ENCODE peak calls at places on chromosomes 5 and 9, in ten cellular contexts. One of them, this sample, is unnamed.

GRCh38 chr9:36848946-36849345 is 185.1 kb downstream of the PAX5 start:
- DNase-seq in PC-9: no peak
- DNase-seq in adrenal gland: no peak
- DNase-seq in brain microvascular endothelial cell: no peak
- DNase-seq in foreskin fibroblast: no peak
- DNase-seq in pancreas: no peak
- DNase-seq in right atrium auricular region: no peak
- DNase-seq in OCI-LY7: no peak
- DNase-seq in BJ: no peak
- DNase-seq in dorsolateral prefrontal cortex: no peak
- DNase-seq in this sample: no peak

GRCh38 chr5:151081426-151082273 is 816 bp upstream of the TNIP1 start:
- DNase-seq in PC-9: no peak
- DNase-seq in adrenal gland: no peak
- DNase-seq in brain microvascular endothelial cell: peak; percentile 50
- DNase-seq in foreskin fibroblast: no peak
- DNase-seq in pancreas: no peak
- DNase-seq in right atrium auricular region: no peak
- DNase-seq in OCI-LY7: no peak
- DNase-seq in BJ: no peak
- DNase-seq in dorsolateral prefrontal cortex: no peak
- DNase-seq in this sample: no peak

GRCh38 chr5:958701-959571 is 49.7 kb upstream of the NKD2 start:
- DNase-seq in PC-9: no peak
- DNase-seq in adrenal gland: no peak
- DNase-seq in brain microvascular endothelial cell: no peak
- DNase-seq in foreskin fibroblast: peak; percentile 30
- DNase-seq in pancreas: peak; percentile 52
- DNase-seq in right atrium auricular region: peak; percentile 38
- DNase-seq in OCI-LY7: no peak
- DNase-seq in BJ: peak; percentile 85
- DNase-seq in dorsolateral prefrontal cortex: no peak
- DNase-seq in this sample: peak; percentile 70

GRCh38 chr5:154112255-154112654 is 73.5 kb downstream of the MFAP3 start:
- DNase-seq in PC-9: no peak
- DNase-seq in adrenal gland: no peak
- DNase-seq in brain microvascular endothelial cell: no peak
- DNase-seq in foreskin fibroblast: no peak
- DNase-seq in pancreas: no peak
- DNase-seq in right atrium auricular region: no peak
- DNase-seq in OCI-LY7: no peak
- DNase-seq in BJ: no peak
- DNase-seq in dorsolateral prefrontal cortex: no peak
- DNase-seq in this sample: no peak

GRCh38 chr5:179852993-179853547 is 5.5 kb downstream of the MRNIP start:
- DNase-seq in PC-9: no peak
- DNase-seq in adrenal gland: no peak
- DNase-seq in brain microvascular endothelial cell: no peak
- DNase-seq in foreskin fibroblast: no peak
- DNase-seq in pancreas: no peak
- DNase-seq in right atrium auricular region: no peak
- DNase-seq in OCI-LY7: peak; percentile 84
- DNase-seq in BJ: no peak
- DNase-seq in dorsolateral prefrontal cortex: no peak
- DNase-seq in this sample: no peak

GRCh38 chr5:178624626-178625546 is 2.0 kb downstream of the CLK4 start:
- DNase-seq in PC-9: no peak
- DNase-seq in adrenal gland: no peak
- DNase-seq in brain microvascular endothelial cell: no peak
- DNase-seq in foreskin fibroblast: peak; percentile 26
- DNase-seq in pancreas: no peak
- DNase-seq in right atrium auricular region: no peak
- DNase-seq in OCI-LY7: no peak
- DNase-seq in BJ: no peak
- DNase-seq in dorsolateral prefrontal cortex: no peak
- DNase-seq in this sample: no peak

GRCh38 chr5:106172681-106173532 is 1497.8 kb downstream of the EFNA5 start:
- DNase-seq in PC-9: no peak
- DNase-seq in adrenal gland: no peak
- DNase-seq in brain microvascular endothelial cell: peak; percentile 75
- DNase-seq in foreskin fibroblast: no peak
- DNase-seq in pancreas: no peak
- DNase-seq in right atrium auricular region: no peak
- DNase-seq in OCI-LY7: no peak
- DNase-seq in BJ: no peak
- DNase-seq in dorsolateral prefrontal cortex: no peak
- DNase-seq in this sample: no peak

GRCh38 chr9:93662952-93663572 is 86.7 kb downstream of the PHF2 start:
- DNase-seq in PC-9: no peak
- DNase-seq in adrenal gland: no peak
- DNase-seq in brain microvascular endothelial cell: no peak
- DNase-seq in foreskin fibroblast: no peak
- DNase-seq in pancreas: no peak
- DNase-seq in right atrium auricular region: no peak
- DNase-seq in OCI-LY7: no peak
- DNase-seq in BJ: no peak
- DNase-seq in dorsolateral prefrontal cortex: no peak
- DNase-seq in this sample: no peak

GRCh38 chr5:118791986-118792734 is 196.2 kb downstream of the DTWD2 start:
- DNase-seq in PC-9: peak; percentile 12
- DNase-seq in adrenal gland: peak; percentile 45
- DNase-seq in brain microvascular endothelial cell: peak; percentile 79
- DNase-seq in foreskin fibroblast: peak; percentile 25
- DNase-seq in pancreas: peak; percentile 46
- DNase-seq in right atrium auricular region: peak; percentile 62
- DNase-seq in OCI-LY7: peak; percentile 72
- DNase-seq in BJ: peak; percentile 24
- DNase-seq in dorsolateral prefrontal cortex: no peak
- DNase-seq in this sample: no peak

DNA sequence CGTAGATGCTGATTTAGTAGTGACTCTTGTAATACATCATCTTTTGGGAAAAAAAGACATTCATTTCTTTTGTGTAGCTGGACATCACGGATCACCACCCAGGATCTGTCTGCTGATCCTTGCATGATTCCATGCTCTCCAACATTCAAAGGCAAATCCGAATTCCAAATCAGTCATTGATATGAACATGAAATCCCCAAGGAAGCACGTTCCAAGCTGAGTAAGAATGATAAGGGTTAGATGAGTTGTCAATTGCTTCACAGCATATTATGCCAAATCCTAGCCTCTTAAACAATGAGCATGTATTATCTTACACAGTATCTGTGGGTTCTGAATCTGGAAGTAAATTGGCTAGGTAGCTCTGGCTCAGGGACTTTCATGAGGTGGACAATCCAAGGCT is 37.1 kb upstream of the GRAMD2B start:
- DNase-seq in PC-9: no peak
- DNase-seq in adrenal gland: no peak
- DNase-seq in brain microvascular endothelial cell: no peak
- DNase-seq in foreskin fibroblast: no peak
- DNase-seq in pancreas: no peak
- DNase-seq in right atrium auricular region: no peak
- DNase-seq in OCI-LY7: no peak
- DNase-seq in BJ: no peak
- DNase-seq in dorsolateral prefrontal cortex: no peak
- DNase-seq in this sample: no peak
- H3K4me3 ChIP-seq in PC-9: peak overlapping the region; percentile 32
- H3K4me3 ChIP-seq in adrenal gland: no peak overlapping the region
- H3K4me3 ChIP-seq in brain microvascular endothelial cell: no peak overlapping the region
- H3K4me3 ChIP-seq in foreskin fibroblast: no peak overlapping the region
- H3K4me3 ChIP-seq in pancreas: no peak overlapping the region
- H3K4me3 ChIP-seq in right atrium auricular region: no peak overlapping the region
- H3K4me3 ChIP-seq in OCI-LY7: no peak overlapping the region
- H3K4me3 ChIP-seq in BJ: no peak overlapping the region
- H3K4me3 ChIP-seq in dorsolateral prefrontal cortex: no peak overlapping the region
- H3K4me3 ChIP-seq in this sample: no peak overlapping the region

GRCh38 chr9:124398191-124398590 is 17.1 kb downstream of the PSMB7 start:
- DNase-seq in PC-9: no peak
- DNase-seq in adrenal gland: no peak
- DNase-seq in brain microvascular endothelial cell: no peak
- DNase-seq in foreskin fibroblast: no peak
- DNase-seq in pancreas: no peak
- DNase-seq in right atrium auricular region: no peak
- DNase-seq in OCI-LY7: no peak
- DNase-seq in BJ: no peak
- DNase-seq in dorsolateral prefrontal cortex: no peak
- DNase-seq in this sample: no peak

GRCh38 chr9:124399999-124400940 is 15.0 kb downstream of the PSMB7 start:
- DNase-seq in PC-9: no peak
- DNase-seq in adrenal gland: no peak
- DNase-seq in brain microvascular endothelial cell: no peak
- DNase-seq in foreskin fibroblast: no peak
- DNase-seq in pancreas: no peak
- DNase-seq in right atrium auricular region: no peak
- DNase-seq in OCI-LY7: no peak
- DNase-seq in BJ: no peak
- DNase-seq in dorsolateral prefrontal cortex: no peak
- DNase-seq in this sample: no peak

GRCh38 chr9:124403246-124403645 is 12.0 kb downstream of the PSMB7 start:
- DNase-seq in PC-9: no peak
- DNase-seq in adrenal gland: no peak
- DNase-seq in brain microvascular endothelial cell: no peak
- DNase-seq in foreskin fibroblast: no peak
- DNase-seq in pancreas: no peak
- DNase-seq in right atrium auricular region: no peak
- DNase-seq in OCI-LY7: no peak
- DNase-seq in BJ: no peak
- DNase-seq in dorsolateral prefrontal cortex: no peak
- DNase-seq in this sample: no peak

GRCh38 chr9:124395826-124396225 is 19.4 kb downstream of the PSMB7 start:
- DNase-seq in PC-9: no peak
- DNase-seq in adrenal gland: no peak
- DNase-seq in brain microvascular endothelial cell: no peak
- DNase-seq in foreskin fibroblast: no peak
- DNase-seq in pancreas: no peak
- DNase-seq in right atrium auricular region: no peak
- DNase-seq in OCI-LY7: no peak
- DNase-seq in BJ: no peak
- DNase-seq in dorsolateral prefrontal cortex: no peak
- DNase-seq in this sample: no peak

GRCh38 chr9:124399323-124399962 is 15.8 kb downstream of the PSMB7 start:
- DNase-seq in PC-9: no peak
- DNase-seq in adrenal gland: no peak
- DNase-seq in brain microvascular endothelial cell: peak; percentile 18
- DNase-seq in foreskin fibroblast: no peak
- DNase-seq in pancreas: no peak
- DNase-seq in right atrium auricular region: no peak
- DNase-seq in OCI-LY7: no peak
- DNase-seq in BJ: peak; percentile 50
- DNase-seq in dorsolateral prefrontal cortex: no peak
- DNase-seq in this sample: peak; percentile 65
- H3K4me3 ChIP-seq in PC-9: no peak overlapping the region
- H3K4me3 ChIP-seq in adrenal gland: no peak overlapping the region
- H3K4me3 ChIP-seq in brain microvascular endothelial cell: no peak overlapping the region
- H3K4me3 ChIP-seq in foreskin fibroblast: peak overlapping the region; percentile 24
- H3K4me3 ChIP-seq in pancreas: no peak overlapping the region
- H3K4me3 ChIP-seq in right atrium auricular region: no peak overlapping the region
- H3K4me3 ChIP-seq in OCI-LY7: no peak overlapping the region
- H3K4me3 ChIP-seq in BJ: no peak overlapping the region
- H3K4me3 ChIP-seq in dorsolateral prefrontal cortex: peak overlapping the region; percentile 9
- H3K4me3 ChIP-seq in this sample: no peak overlapping the region

DNA sequence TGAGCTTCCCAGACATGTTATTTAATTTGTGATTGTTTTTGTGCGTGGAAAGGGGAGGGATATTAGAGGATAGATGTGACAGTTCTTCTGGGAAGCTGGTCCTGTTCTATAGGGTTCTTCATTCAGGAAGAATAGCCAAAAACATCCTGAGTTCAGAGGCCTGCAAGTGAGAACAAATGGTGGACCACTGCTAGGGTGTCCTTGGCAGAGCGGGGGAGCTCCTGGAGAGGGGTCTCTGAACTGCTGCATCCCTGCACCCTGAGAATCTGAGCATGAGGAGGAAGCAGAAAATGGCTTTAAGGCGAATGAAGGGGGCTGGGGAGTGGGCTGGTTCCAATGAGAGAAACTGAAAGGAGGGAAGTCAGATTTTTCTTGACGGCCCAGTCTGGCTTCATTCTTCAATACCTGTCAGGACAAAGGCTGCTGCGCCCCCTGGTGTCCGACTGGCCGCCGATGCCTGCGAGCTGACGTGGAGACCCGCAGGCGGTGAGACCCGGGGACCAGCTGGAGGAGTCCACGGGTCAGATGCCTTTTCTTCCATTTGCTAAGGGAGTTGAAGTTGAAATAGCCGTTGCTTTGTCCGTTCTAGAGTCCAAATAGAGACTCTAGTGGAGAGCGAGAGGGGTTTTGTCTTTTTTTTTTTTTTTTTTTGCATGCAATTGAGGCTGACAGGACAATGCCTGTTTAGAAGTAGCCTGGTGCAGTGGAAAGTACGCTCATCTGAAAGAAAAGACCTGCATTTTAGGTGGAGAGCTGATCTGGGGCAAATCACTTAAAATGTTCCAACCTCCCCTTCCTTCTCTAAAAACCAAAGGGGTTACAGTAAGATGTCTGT is 39.5 kb upstream of the NFIB start:
- DNase-seq in PC-9: peak; percentile 77
- DNase-seq in adrenal gland: peak; percentile 84
- DNase-seq in brain microvascular endothelial cell: peak; percentile 84
- DNase-seq in foreskin fibroblast: peak; percentile 47
- DNase-seq in pancreas: peak; percentile 93
- DNase-seq in right atrium auricular region: peak; percentile 98
- DNase-seq in OCI-LY7: peak; percentile 81
- DNase-seq in BJ: no peak
- DNase-seq in dorsolateral prefrontal cortex: peak; percentile 92
- DNase-seq in this sample: peak; percentile 95
- H3K4me3 ChIP-seq in PC-9: peak overlapping the region; percentile 29
- H3K4me3 ChIP-seq in adrenal gland: peak overlapping the region; percentile 1
- H3K4me3 ChIP-seq in brain microvascular endothelial cell: no peak overlapping the region
- H3K4me3 ChIP-seq in foreskin fibroblast: no peak overlapping the region
- H3K4me3 ChIP-seq in pancreas: no peak overlapping the region
- H3K4me3 ChIP-seq in right atrium auricular region: no peak overlapping the region
- H3K4me3 ChIP-seq in OCI-LY7: no peak overlapping the region
- H3K4me3 ChIP-seq in BJ: no peak overlapping the region
- H3K4me3 ChIP-seq in dorsolateral prefrontal cortex: peak overlapping the region; percentile 41
- H3K4me3 ChIP-seq in this sample: no peak overlapping the region

DNA sequence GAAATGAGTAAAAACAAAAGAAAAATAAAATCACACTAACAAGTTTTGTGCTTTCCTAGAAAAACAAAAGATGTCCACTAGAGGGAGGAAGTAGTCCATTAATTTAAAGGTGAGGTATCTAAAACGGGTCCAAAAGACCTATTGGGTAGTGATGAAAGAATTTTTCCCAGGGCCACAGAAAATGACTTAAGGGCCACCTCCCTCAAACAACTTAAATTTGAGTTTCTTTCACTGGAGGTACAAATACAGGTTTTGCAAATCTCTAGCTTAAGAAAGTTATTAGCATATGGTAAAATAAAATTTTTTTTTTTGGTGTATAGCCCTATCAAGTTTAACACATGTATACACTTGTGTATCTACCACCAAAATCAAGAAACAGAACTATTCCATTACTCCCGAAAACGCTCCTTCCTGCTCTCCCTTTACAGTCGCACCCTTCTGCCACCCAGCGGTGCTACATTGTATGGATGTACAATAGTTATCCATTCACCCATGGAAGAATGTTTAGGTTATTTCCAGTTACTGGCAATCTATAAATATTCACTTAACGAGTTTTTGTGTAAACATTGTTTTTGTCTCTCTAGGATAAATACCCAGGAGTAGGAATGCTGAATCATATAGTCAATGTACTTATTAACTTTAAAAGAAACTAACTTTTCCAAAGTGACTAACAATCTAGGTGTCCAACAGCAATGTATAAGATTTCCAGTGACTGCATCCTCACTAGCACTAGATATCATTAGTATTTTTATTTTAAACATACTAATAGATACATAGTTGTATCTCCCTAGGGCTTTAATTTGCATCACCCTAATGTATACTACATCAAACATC is 21.9 kb downstream of the DEPDC1B start:
- DNase-seq in PC-9: no peak
- DNase-seq in adrenal gland: no peak
- DNase-seq in brain microvascular endothelial cell: no peak
- DNase-seq in foreskin fibroblast: no peak
- DNase-seq in pancreas: no peak
- DNase-seq in right atrium auricular region: no peak
- DNase-seq in OCI-LY7: peak; percentile 33
- DNase-seq in BJ: no peak
- DNase-seq in dorsolateral prefrontal cortex: no peak
- DNase-seq in this sample: no peak
- H3K4me3 ChIP-seq in PC-9: no peak overlapping the region
- H3K4me3 ChIP-seq in adrenal gland: no peak overlapping the region
- H3K4me3 ChIP-seq in brain microvascular endothelial cell: no peak overlapping the region
- H3K4me3 ChIP-seq in foreskin fibroblast: peak overlapping the region; percentile 14
- H3K4me3 ChIP-seq in pancreas: no peak overlapping the region
- H3K4me3 ChIP-seq in right atrium auricular region: no peak overlapping the region
- H3K4me3 ChIP-seq in OCI-LY7: no peak overlapping the region
- H3K4me3 ChIP-seq in BJ: no peak overlapping the region
- H3K4me3 ChIP-seq in dorsolateral prefrontal cortex: no peak overlapping the region
- H3K4me3 ChIP-seq in this sample: no peak overlapping the region

This sample was measured in aorta.